ENCODE peak calls at places on chromosomes 6 and 20, in nine cellular contexts. C, D, N, G, U, O, W, S and Q are unnamed samples.

GRCh38 chr6:72975346-72975745 is 249.9 kb downstream of the KHDC1L start:
- DNase-seq in C (no peak), D (no peak), N (no peak), G (no peak), S (no peak), U (no peak), W (no peak), O (no peak), Q (no peak)

GRCh38 chr20:51531141-51531710 is 11.3 kb downstream of the NFATC2 start:
- DNase-seq in D (peak; percentile 36), U (peak; percentile 75), W (peak; percentile 97), C (no peak), O (peak; percentile 94), S (peak; percentile 96), N (no peak), G (no peak), Q (no peak)

GRCh38 chr20:10837901-10838300 is 164.1 kb upstream of the JAG1 start:
- DNase-seq in G (no peak), C (no peak), U (no peak), W (no peak), D (no peak), O (no peak), S (no peak), N (no peak), Q (no peak)

GRCh38 chr6:161079566-161080262 is 88.1 kb downstream of the MAP3K4 start:
- DNase-seq in G (no peak), W (peak; percentile 32), U (no peak), S (peak; percentile 84), D (peak; percentile 88), C (no peak), N (peak; percentile 64), O (no peak), Q (no peak)

GRCh38 chr20:4713401-4713800 is 8.3 kb upstream of the PRND start:
- DNase-seq in C (no peak), U (no peak), G (no peak), O (peak; percentile 93), N (no peak), D (no peak), W (peak; percentile 95), S (peak; percentile 98), Q (no peak)

GRCh38 chr6:20879526-20879925 is 345.3 kb downstream of the CDKAL1 start:
- DNase-seq in W (no peak), S (no peak), N (peak; percentile 3), U (no peak), C (no peak), O (no peak), D (no peak), G (no peak), Q (peak; percentile 22)

GRCh38 chr6:79137671-79138070 is 59.6 kb upstream of the PHIP start:
- DNase-seq in S (no peak), N (no peak), W (no peak), O (no peak), D (no peak), C (no peak), U (no peak), G (no peak), Q (no peak)

GRCh38 chr6:77373955-77374354 is 89.3 kb downstream of the HTR1B start:
- DNase-seq in G (no peak), U (no peak), C (no peak), D (no peak), S (no peak), N (no peak), O (no peak), W (no peak), Q (no peak)

GRCh38 chr6:57006101-57006500 is 40.4 kb upstream of the KIAA1586 start:
- DNase-seq in S (no peak), N (no peak), W (no peak), O (no peak), G (no peak), U (no peak), C (no peak), D (no peak), Q (no peak)

GRCh38 chr20:48754269-48754668 is 73.5 kb downstream of the PREX1 start:
- DNase-seq in O (no peak), C (no peak), S (no peak), D (no peak), W (no peak), G (no peak), U (no peak), N (no peak), Q (no peak)

GRCh38 chr6:54307412-54308036 is 717 bp upstream of the TINAG start:
- DNase-seq in O (no peak), C (no peak), W (no peak), S (peak; percentile 45), D (no peak), N (no peak), U (no peak), G (no peak), Q (no peak)

GRCh38 chr6:23174781-23175361 is 605.5 kb downstream of the HDGFL1 start:
- DNase-seq in G (no peak), C (peak; percentile 62), W (peak; percentile 49), N (peak; percentile 77), D (peak; percentile 97), S (peak; percentile 89), O (no peak), U (no peak), Q (no peak)

GRCh38 chr6:122845464-122845863 is 56.4 kb downstream of the SMPDL3A start:
- DNase-seq in G (no peak), D (no peak), W (no peak), N (no peak), S (no peak), U (no peak), O (no peak), C (no peak), Q (no peak)

GRCh38 chr6:85494551-85495337 is 44.9 kb downstream of the NT5E start:
- DNase-seq in D (peak; percentile 66), N (no peak), G (no peak), C (no peak), W (no peak), O (no peak), U (no peak), S (peak; percentile 52), Q (no peak)

GRCh38 chr20:47454298-47455132 is 47.2 kb upstream of the NCOA3 start:
- DNase-seq in C (no peak), S (no peak), D (no peak), G (no peak), W (no peak), O (no peak), U (no peak), N (peak; percentile 54), Q (no peak)

GRCh38 chr20:10478205-10478604 is 43.1 kb downstream of the SLX4IP start:
- DNase-seq in U (peak; percentile 44), O (no peak), C (no peak), S (no peak), G (no peak), N (no peak), W (no peak), D (no peak), Q (no peak)

GRCh38 chr6:7058250-7058923 is 49.4 kb upstream of the RREB1 start:
- DNase-seq in D (peak; percentile 98), N (peak; percentile 95), W (peak; percentile 95), O (peak; percentile 92), U (no peak), S (peak; percentile 99), G (no peak), C (peak; percentile 68), Q (no peak)

GRCh38 chr6:111171577-111172400 is 84.5 kb downstream of the SLC16A10 start:
- DNase-seq in O (no peak), C (no peak), S (peak; percentile 4), N (no peak), U (peak; percentile 31), W (no peak), D (no peak), G (no peak), Q (no peak)

GRCh38 chr6:133707456-133707855 is 181.5 kb upstream of the TCF21 start:
- DNase-seq in U (peak; percentile 4), G (no peak), D (peak; percentile 97), C (no peak), S (peak; percentile 74), N (peak; percentile 93), W (no peak), O (no peak), Q (no peak)

GRCh38 chr6:2596222-2596621 is 154.5 kb downstream of the MYLK4 start:
- DNase-seq in O (no peak), N (no peak), U (no peak), S (no peak), D (no peak), G (no peak), C (no peak), W (no peak), Q (peak; percentile 53)
- TF ChIP-seq CTCF in O (peak; percentile 33), N (peak; percentile 18), U (peak; percentile 46), S (no peak), D (no peak), G (peak; percentile 61), C (peak; percentile 40), W (no peak), Q (peak; percentile 44)

GRCh38 chr6:13229205-13230085 is 98.9 kb downstream of the TBC1D7 start:
- DNase-seq in O (no peak), G (no peak), S (no peak), U (peak; percentile 54), W (peak; percentile 35), D (no peak), N (peak; percentile 36), C (no peak), Q (no peak)
- TF ChIP-seq CTCF in O (peak; percentile 45), G (no peak), S (peak; percentile 38), U (peak; percentile 58), W (peak; percentile 24), D (no peak), N (peak; percentile 11), C (no peak), Q (no peak)

DNA sequence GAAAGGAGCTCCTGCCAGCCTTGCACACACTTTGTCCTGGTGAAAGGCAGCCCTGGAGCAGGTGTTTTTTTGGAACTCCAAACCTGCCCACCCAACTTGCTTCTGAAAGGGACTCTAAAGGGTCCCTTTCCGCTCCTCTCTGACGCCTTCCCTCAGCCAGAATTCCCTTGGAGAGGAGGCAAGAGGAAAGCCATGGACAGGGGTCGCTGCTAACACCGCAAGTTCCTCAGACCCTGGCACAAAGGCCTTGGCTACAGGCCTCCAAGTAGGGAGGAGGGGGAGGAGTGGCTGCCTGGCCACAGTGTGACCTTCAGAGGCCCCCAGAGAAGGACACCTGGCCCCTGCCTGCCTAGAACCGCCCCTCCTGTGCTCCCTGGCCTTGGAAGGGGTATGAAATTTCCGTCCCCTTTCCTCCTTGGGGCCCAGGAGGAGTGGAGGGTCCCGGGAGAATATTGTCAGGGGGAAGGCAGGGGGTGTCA is 2.6 kb downstream of the VEGFA start:
- DNase-seq in W (no peak), U (no peak), C (no peak), S (no peak), G (peak; percentile 32), N (no peak), D (no peak), O (no peak), Q (no peak)
- TF ChIP-seq CTCF in W (no peak), U (no peak), C (peak; percentile 41), S (no peak), G (peak; percentile 28), N (peak; percentile 16), D (no peak), O (no peak), Q (no peak)

DNA sequence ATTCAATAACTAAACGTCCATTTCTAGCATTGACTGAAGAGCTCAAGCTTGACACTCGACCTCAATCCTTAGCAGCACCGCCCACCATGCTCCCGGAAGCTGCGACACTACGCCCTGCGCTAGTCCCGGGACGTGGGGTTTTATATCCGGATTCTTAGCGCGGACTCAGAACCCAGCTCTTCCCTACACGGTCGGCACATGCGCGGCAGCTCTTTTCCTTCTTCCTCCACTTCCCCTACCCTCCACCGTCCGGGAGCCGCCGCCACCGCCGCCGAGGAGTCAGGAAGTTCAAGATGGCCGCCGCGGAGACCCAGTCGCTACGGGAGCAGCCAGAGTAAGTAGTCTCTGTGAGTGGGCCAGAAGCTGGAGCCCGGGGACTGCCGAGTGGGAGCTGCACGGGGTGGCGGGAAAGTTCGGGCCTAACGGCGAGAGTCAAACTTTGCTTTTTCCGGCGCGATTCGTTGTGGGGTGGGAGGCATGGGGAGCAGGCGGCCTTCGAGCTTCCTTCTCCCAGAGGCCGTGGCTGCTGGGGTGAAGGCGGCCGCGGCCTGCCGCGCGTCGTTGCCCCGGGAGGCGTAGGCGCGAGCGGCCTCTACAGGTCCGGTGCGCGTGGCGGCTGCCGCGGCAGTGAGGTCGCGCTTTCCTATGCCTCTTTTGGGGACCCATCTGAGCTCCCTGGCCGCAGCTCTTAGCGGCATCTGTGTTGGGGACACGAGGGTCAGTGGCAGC is 57.6 kb downstream of the FAM217A start:
- DNase-seq in W (peak; percentile 83), G (peak; percentile 84), N (peak; percentile 98), D (peak; percentile 96), S (peak; percentile 97), O (peak; percentile 96), C (peak; percentile 90), U (peak; percentile 81), Q (peak; percentile 93)
- TF ChIP-seq CTCF in W (peak; percentile 38), G (peak; percentile 51), N (peak; percentile 43), D (peak; percentile 37), S (peak; percentile 51), O (peak; percentile 27), C (peak; percentile 37), U (peak; percentile 54), Q (no peak)